ENCODE peak calls at places on chromosomes 12 and 14, in four cellular contexts. G is A549, I is WTC11, O is HepG2. E is an unnamed sample.

GRCh38 chr12:88505696-88506095 is 74.6 kb downstream of the KITLG start:
- DNase-seq in I (no peak), G (no peak), O (no peak), E (no peak)

GRCh38 chr12:24919346-24920001 is 29.4 kb downstream of the BCAT1 start:
- DNase-seq in I (no peak), G (no peak), O (no peak), E (no peak)

GRCh38 chr12:38601970-38602369 is 285.4 kb downstream of the ALG10B start:
- DNase-seq in I (no peak), O (no peak), G (no peak), E (no peak)

GRCh38 chr12:15863258-15863835 is 18.8 kb upstream of the STRAP start:
- DNase-seq in O (peak; percentile 16), G (no peak), I (peak; percentile 28), E (no peak)

GRCh38 chr12:52605542-52605941 is 4.3 kb upstream of the KRT72 start:
- DNase-seq in G (no peak), O (no peak), I (no peak), E (no peak)

GRCh38 chr12:52534482-52534881 is 14.3 kb upstream of the KRT5 start:
- DNase-seq in O (no peak), I (no peak), G (peak; percentile 39), E (no peak)

GRCh38 chr14:75667099-75667498 is 6.1 kb downstream of the TTLL5 start:
- DNase-seq in I (no peak), O (no peak), G (no peak), E (no peak)

GRCh38 chr12:6056406-6057211 is 67.9 kb downstream of the VWF start:
- DNase-seq in G (peak; percentile 39), O (peak; percentile 14), I (peak; percentile 70), E (peak; percentile 13)

GRCh38 chr12:115597157-115597712 is 680.3 kb downstream of the MED13L start:
- DNase-seq in I (no peak), O (peak; percentile 10), G (no peak), E (peak; percentile 24)

GRCh38 chr14:32129124-32129523 is 52.0 kb downstream of the ARHGAP5 start:
- DNase-seq in G (peak; percentile 64), I (no peak), O (no peak), E (no peak)

GRCh38 chr12:51694146-51694545 is 103.1 kb downstream of the SCN8A start:
- DNase-seq in G (no peak), I (no peak), O (peak; percentile 64), E (no peak)

GRCh38 chr12:33795536-33795935 is 226.8 kb upstream of the ALG10 start:
- DNase-seq in O (no peak), G (no peak), I (no peak), E (no peak)

GRCh38 chr12:6750506-6750905 is 2.4 kb downstream of the MLF2 start:
- DNase-seq in O (no peak), I (no peak), G (no peak), E (no peak)

GRCh38 chr12:44876554-44877275 is 600 bp upstream of the NELL2 start:
- DNase-seq in O (no peak), G (peak; percentile 33), I (peak; percentile 80), E (peak; percentile 23)

GRCh38 chr12:52646613-52647012 is 5.4 kb downstream of the KRT2 start:
- DNase-seq in I (peak; percentile 29), O (no peak), G (no peak), E (no peak)

GRCh38 chr12:19959353-19959752 is 409.0 kb upstream of the PDE3A start:
- DNase-seq in G (no peak), I (no peak), O (no peak), E (no peak)
- TF ChIP-seq HMGXB4 in G (no peak), I (no peak), O (no peak), E (no peak)

DNA sequence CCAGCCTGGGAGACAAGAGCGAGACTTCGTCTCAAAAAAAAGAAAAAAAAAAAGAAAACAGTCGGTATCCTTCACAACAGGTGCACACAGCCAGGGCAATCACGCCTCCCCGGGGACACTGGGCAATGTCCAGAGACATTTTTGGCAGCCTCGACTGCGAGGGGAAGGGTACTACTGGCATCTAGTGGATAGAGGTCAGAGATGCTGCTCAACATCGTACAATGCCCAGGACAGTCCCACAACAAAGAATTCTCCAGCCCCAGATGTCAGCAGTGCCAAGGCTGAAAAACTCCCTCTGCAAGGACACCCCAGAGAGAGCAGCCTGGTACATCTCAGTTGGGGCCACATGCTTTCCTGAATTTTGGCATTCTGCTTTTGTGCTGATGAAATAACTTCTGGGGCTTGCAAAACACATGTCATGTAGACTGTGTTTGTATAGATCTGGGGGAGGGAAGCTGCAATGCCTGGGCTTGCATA is 21.5 kb downstream of the ALDH2 start:
- DNase-seq in G (peak; percentile 51), O (no peak), I (peak; percentile 26), E (no peak)
- TF ChIP-seq HMGXB4 in G (no peak), O (no peak), I (no peak), E (no peak)

DNA sequence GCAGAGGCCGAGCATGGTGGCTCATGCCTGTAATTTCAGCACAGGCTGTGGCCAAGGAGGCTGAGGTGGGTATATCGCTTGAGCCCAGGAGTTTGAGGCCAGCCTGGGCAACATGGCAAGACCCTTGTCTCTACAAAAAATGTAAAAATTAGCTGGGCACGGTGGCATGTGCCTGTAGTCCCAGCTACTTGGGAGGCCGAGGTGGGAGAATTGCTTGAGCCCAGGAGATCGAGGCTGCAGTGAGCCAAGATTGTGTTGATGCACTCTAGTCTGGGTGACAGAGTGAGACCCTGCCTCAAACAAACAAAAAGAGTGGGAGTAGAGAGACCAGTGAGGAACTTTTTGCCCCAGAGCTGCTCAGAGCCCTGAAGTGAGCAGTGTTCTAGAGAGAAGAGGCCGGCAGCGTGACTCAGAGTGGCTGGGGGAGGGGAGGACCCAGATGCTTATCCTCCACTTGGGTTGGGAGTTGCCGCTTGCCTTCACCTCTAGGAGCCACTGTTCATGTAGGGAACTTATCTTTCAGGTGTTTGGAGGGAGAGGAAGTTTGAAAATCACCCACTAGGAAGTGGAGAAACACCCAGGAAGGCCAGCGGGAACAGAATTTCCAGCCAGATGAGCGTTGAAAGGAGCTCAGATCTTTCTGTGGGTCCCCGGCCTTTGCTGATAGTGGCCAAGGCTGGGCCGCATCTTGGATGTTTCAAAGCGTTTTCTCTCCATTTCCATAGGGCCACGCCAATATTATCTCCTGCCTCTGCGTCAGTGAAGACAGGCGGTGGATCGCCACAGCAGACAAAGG is 15.3 kb downstream of the CFAP251 start:
- DNase-seq in G (no peak), I (peak; percentile 62), O (no peak), E (peak; percentile 93)
- TF ChIP-seq HMGXB4 in G (no peak), I (no peak), O (no peak), E (no peak)

GRCh38 chr14:77979171-77979570 is 179.3 kb downstream of the ADCK1 start:
- DNase-seq in I (no peak), O (no peak), G (no peak), E (no peak)

GRCh38 chr14:77979666-77980351 is 179.9 kb downstream of the ADCK1 start:
- DNase-seq in O (peak; percentile 13), I (peak; percentile 62), G (peak; percentile 12), E (peak; percentile 50)

GRCh38 chr14:77985235-77985634 is 184.9 kb upstream of the NRXN3 start:
- DNase-seq in G (no peak), I (no peak), O (no peak), E (no peak)

GRCh38 chr14:77980475-77981321 is 180.8 kb downstream of the ADCK1 start:
- DNase-seq in I (peak; percentile 64), O (no peak), G (no peak), E (no peak)
- TF ChIP-seq HMGXB4 in I (no peak), O (no peak), G (no peak), E (no peak)

GRCh38 chr12:109710747-109711595 is 2.7 kb upstream of the FAM222A start:
- DNase-seq in I (no peak), G (peak; percentile 84), O (peak; percentile 87), E (no peak)
- TF ChIP-seq HMGXB4 in I (no peak), G (no peak), O (no peak), E (no peak)

E was measured in K562.